ENCODE peak calls at places on chromosomes 6 and 20, in eight cellular contexts. N, J, R, G, V, E, Z and M are unnamed samples.

GRCh38 chr20:18176318-18176785 is 38.7 kb downstream of the KAT14 start:
- DNase-seq in N (no peak), J (no peak), R (no peak), G (no peak), V (no peak), E (no peak), Z (no peak), M (no peak)

GRCh38 chr6:151443911-151444621 is 7.9 kb downstream of the RMND1 start:
- DNase-seq in N (no peak), J (no peak), R (no peak), G (no peak), V (no peak), E (no peak), Z (no peak), M (no peak)

GRCh38 chr6:11921017-11921438 is 91.1 kb upstream of the HIVEP1 start:
- DNase-seq in N (peak; percentile 76), J (peak; percentile 88), R (peak; percentile 66), G (no peak), V (no peak), E (peak; percentile 35), Z (no peak), M (peak; percentile 88)

GRCh38 chr6:34055223-34055933 is 90.5 kb downstream of the GRM4 start:
- DNase-seq in N (no peak), J (peak; percentile 65), R (peak; percentile 8), G (peak; percentile 31), V (peak; percentile 86), E (peak; percentile 85), Z (peak; percentile 85), M (peak; percentile 5)

GRCh38 chr20:62403331-62403730 is 3.8 kb downstream of the CABLES2 start:
- DNase-seq in N (no peak), J (no peak), R (no peak), G (no peak), V (no peak), E (no peak), Z (no peak), M (no peak)

GRCh38 chr6:101429291-101429690 is 35.8 kb downstream of the GRIK2 start:
- DNase-seq in N (no peak), J (no peak), R (no peak), G (no peak), V (no peak), E (no peak), Z (no peak), M (no peak)

GRCh38 chr20:32249030-32249738 is 28.3 kb upstream of the KIF3B start:
- DNase-seq in N (no peak), J (no peak), R (no peak), G (peak; percentile 46), V (no peak), E (no peak), Z (peak; percentile 72), M (no peak)

GRCh38 chr20:56343861-56344381 is 14.9 kb upstream of the FAM210B start:
- DNase-seq in N (no peak), J (peak; percentile 53), R (no peak), G (no peak), V (peak; percentile 83), E (peak; percentile 84), Z (peak; percentile 70), M (no peak)

GRCh38 chr6:89221971-89222887 is 5.1 kb upstream of the GABRR1 start:
- DNase-seq in N (no peak), J (peak; percentile 28), R (no peak), G (no peak), V (no peak), E (no peak), Z (no peak), M (no peak)

GRCh38 chr6:52307900-52308372 is 23.4 kb upstream of the MCM3 start:
- DNase-seq in N (no peak), J (no peak), R (no peak), G (no peak), V (no peak), E (no peak), Z (no peak), M (no peak)

GRCh38 chr6:3383525-3383924 is 73.3 kb downstream of the SLC22A23 start:
- DNase-seq in N (no peak), J (peak; percentile 48), R (no peak), G (no peak), V (no peak), E (peak; percentile 39), Z (no peak), M (peak; percentile 56)

GRCh38 chr6:157158456-157158855 is 164.9 kb downstream of the TMEM242 start:
- DNase-seq in N (no peak), J (no peak), R (no peak), G (no peak), V (no peak), E (no peak), Z (no peak), M (no peak)

GRCh38 chr6:37967651-37968050 is 148.1 kb downstream of the ZFAND3 start:
- DNase-seq in N (no peak), J (no peak), R (no peak), G (no peak), V (no peak), E (no peak), Z (no peak), M (no peak)

GRCh38 chr6:15299430-15300131 is 53.7 kb downstream of the JARID2 start:
- DNase-seq in N (no peak), J (peak; percentile 51), R (no peak), G (no peak), V (peak; percentile 78), E (no peak), Z (no peak), M (no peak)

GRCh38 chr6:106553440-106553839 is 75.9 kb downstream of the RTN4IP1 start:
- DNase-seq in N (no peak), J (no peak), R (no peak), G (no peak), V (no peak), E (no peak), Z (no peak), M (no peak)